ENCODE peak calls at places on chromosomes 1 and 21, in six cellular contexts. S is transverse colon, O is suprapubic skin, C is testis, V is heart left ventricle, Q is GM12891. K is an unnamed sample.

GRCh38 chr1:18448889-18449288 is 31.8 kb upstream of the KLHDC7A start:
- DNase-seq in S (no peak), O (no peak), C (no peak), V (no peak), Q (no peak), K (no peak)

GRCh38 chr1:205961405-205961804 is 18.1 kb upstream of the SLC26A9 start:
- DNase-seq in S (no peak), O (no peak), C (no peak), V (peak; percentile 30), Q (no peak), K (peak; percentile 55)

GRCh38 chr1:223669003-223669402 is 3.5 kb upstream of the CAPN8 start:
- DNase-seq in S (no peak), O (no peak), C (no peak), V (no peak), Q (no peak), K (no peak)

GRCh38 chr1:164914208-164914607 is 355.2 kb downstream of the PBX1 start:
- DNase-seq in S (no peak), O (no peak), C (no peak), V (no peak), Q (no peak), K (no peak)

GRCh38 chr1:172895050-172895460 is 155.7 kb downstream of the TNFSF18 start:
- DNase-seq in S (no peak), O (no peak), C (no peak), V (no peak), Q (peak; percentile 22), K (no peak)

GRCh38 chr1:196075621-196076020 is 532.6 kb downstream of the KCNT2 start:
- DNase-seq in S (no peak), O (no peak), C (no peak), V (no peak), Q (no peak), K (no peak)

GRCh38 chr1:64934115-64934880 is 32.1 kb downstream of the JAK1 start:
- DNase-seq in S (no peak), O (peak; percentile 78), C (no peak), V (peak; percentile 33), Q (no peak), K (no peak)

GRCh38 chr1:30191154-30191702 is 532.2 kb downstream of the MATN1 start:
- DNase-seq in S (peak; percentile 18), O (no peak), C (no peak), V (no peak), Q (no peak), K (no peak)

GRCh38 chr1:74504125-74505065 is 8.0 kb downstream of the LRRC53 start:
- DNase-seq in S (peak; percentile 27), O (no peak), C (peak; percentile 78), V (peak; percentile 33), Q (peak; percentile 9), K (peak; percentile 22)

GRCh38 chr1:156897078-156897825 is 3.7 kb downstream of the PEAR1 start:
- DNase-seq in S (no peak), O (no peak), C (no peak), V (no peak), Q (no peak), K (no peak)

GRCh38 chr1:186925881-186926676 is 97.3 kb downstream of the PLA2G4A start:
- DNase-seq in S (no peak), O (no peak), C (no peak), V (no peak), Q (no peak), K (no peak)

GRCh38 chr1:16441312-16441641 is 753 bp downstream of the NECAP2 start:
- DNase-seq in S (no peak), O (no peak), C (no peak), V (no peak), Q (no peak), K (no peak)

GRCh38 chr1:63547621-63548294 is 24.4 kb downstream of the EFCAB7 start:
- DNase-seq in S (no peak), O (no peak), C (peak; percentile 18), V (no peak), Q (no peak), K (no peak)

GRCh38 chr1:199046618-199047017 is 407.8 kb downstream of the PTPRC start:
- DNase-seq in S (no peak), O (no peak), C (no peak), V (no peak), Q (no peak), K (no peak)

GRCh38 chr1:208066583-208066982 is 155.7 kb upstream of the CD34 start:
- DNase-seq in S (no peak), O (no peak), C (no peak), V (no peak), Q (no peak), K (no peak)

GRCh38 chr1:53462769-53463501 is 3.7 kb downstream of the DMRTB1 start:
- DNase-seq in S (no peak), O (no peak), C (no peak), V (no peak), Q (no peak), K (no peak)

GRCh38 chr21:43957629-43958362 is 54.3 kb upstream of the TRAPPC10 start:
- DNase-seq in S (no peak), O (no peak), C (no peak), V (no peak), Q (peak; percentile 42), K (no peak)

GRCh38 chr21:41490330-41490729 is 17.6 kb downstream of the TMPRSS2 start:
- DNase-seq in S (no peak), O (no peak), C (no peak), V (no peak), Q (no peak), K (no peak)

GRCh38 chr1:52668711-52669110 is 29.4 kb downstream of the COA7 start:
- DNase-seq in S (no peak), O (no peak), C (no peak), V (no peak), Q (no peak), K (no peak)

GRCh38 chr1:111656093-111657017 is 36.8 kb downstream of the RAP1A start:
- DNase-seq in S (peak; percentile 26), O (no peak), C (peak; percentile 53), V (no peak), Q (no peak), K (peak; percentile 42)

GRCh38 chr1:180545991-180546390 is 12.8 kb upstream of the OVAAL start:
- DNase-seq in S (no peak), O (no peak), C (no peak), V (no peak), Q (no peak), K (no peak)

GRCh38 chr21:36859744-36860501 is 106.5 kb downstream of the HLCS start:
- DNase-seq in S (peak; percentile 79), O (peak; percentile 83), C (peak; percentile 51), V (peak; percentile 86), Q (no peak), K (peak; percentile 70)

GRCh38 chr1:174982971-174983689 is 16.6 kb upstream of the CACYBP start:
- DNase-seq in S (no peak), O (no peak), C (no peak), V (no peak), Q (no peak), K (no peak)

GRCh38 chr1:237763137-237763536 is 127.6 kb downstream of the ZP4 start:
- DNase-seq in S (no peak), O (no peak), C (no peak), V (no peak), Q (no peak), K (no peak)
- TF ChIP-seq POLR2A in S (no peak), O (no peak), C (no peak), V (no peak), Q (no peak), K (no peak)

GRCh38 chr1:67686272-67687197 is 1.5 kb downstream of the GADD45A start:
- DNase-seq in S (peak; percentile 80), O (peak; percentile 85), C (peak; percentile 81), V (peak; percentile 81), Q (peak; percentile 28), K (peak; percentile 89)
- TF ChIP-seq POLR2A in S (peak; percentile 82), O (peak; percentile 38), C (no peak), V (no peak), Q (peak; percentile 28), K (peak; percentile 52)

GRCh38 chr1:248873409-248873992 is 14.6 kb upstream of the ZNF692 start:
- DNase-seq in S (peak; percentile 96), O (peak; percentile 98), C (peak; percentile 97), V (peak; percentile 92), Q (peak; percentile 60), K (peak; percentile 96)
- TF ChIP-seq POLR2A in S (peak; percentile 74), O (peak; percentile 34), C (no peak), V (no peak), Q (peak; percentile 66), K (peak; percentile 64)

GRCh38 chr1:226125097-226125630 is 61.4 kb downstream of the ACBD3 start:
- DNase-seq in S (peak; percentile 95), O (peak; percentile 92), C (peak; percentile 94), V (peak; percentile 77), Q (peak; percentile 62), K (peak; percentile 90)

GRCh38 chr1:226121587-226122400 is 59.3 kb downstream of the H3-3A start:
- DNase-seq in S (peak; percentile 80), O (peak; percentile 80), C (peak; percentile 71), V (peak; percentile 70), Q (peak; percentile 89), K (peak; percentile 96)

GRCh38 chr1:226123591-226124471 is 61.3 kb downstream of the H3-3A start:
- DNase-seq in S (peak; percentile 66), O (peak; percentile 61), C (no peak), V (no peak), Q (no peak), K (peak; percentile 47)

GRCh38 chr1:226121049-226121586 is 58.6 kb downstream of the H3-3A start:
- DNase-seq in S (no peak), O (no peak), C (no peak), V (no peak), Q (no peak), K (no peak)

DNA sequence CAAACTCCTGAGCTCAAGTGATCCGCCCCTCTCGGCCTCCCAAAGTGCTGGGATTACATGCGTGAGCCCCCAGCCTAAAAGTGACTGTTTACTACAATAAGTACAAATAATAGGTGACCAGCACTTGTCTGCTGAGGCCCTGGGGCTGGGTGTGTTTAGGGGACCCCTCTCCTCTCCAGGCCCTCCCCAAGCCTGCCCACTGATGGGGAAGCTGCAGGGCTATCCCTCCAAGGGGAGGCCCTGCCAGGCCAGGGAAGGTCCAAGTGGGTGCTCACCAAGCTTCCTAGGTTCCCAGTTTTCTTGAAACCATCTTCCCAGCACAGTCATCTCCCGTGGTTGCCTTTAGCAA is 60.7 kb downstream of the H3-3A start:
- DNase-seq in S (no peak), O (peak; percentile 56), C (no peak), V (no peak), Q (no peak), K (peak; percentile 20)
- TF ChIP-seq POLR2A in S (no peak), O (no peak), C (no peak), V (no peak), Q (no peak), K (no peak)

GRCh38 chr1:115643636-115644035 is 1.9 kb downstream of the VANGL1 start:
- DNase-seq in S (no peak), O (no peak), C (no peak), V (no peak), Q (no peak), K (no peak)

GRCh38 chr1:115643219-115643618 is 1.4 kb downstream of the VANGL1 start:
- DNase-seq in S (no peak), O (no peak), C (no peak), V (no peak), Q (no peak), K (no peak)

GRCh38 chr1:115640384-115640783 is 1.4 kb upstream of the VANGL1 start:
- DNase-seq in S (no peak), O (no peak), C (no peak), V (no peak), Q (no peak), K (no peak)

GRCh38 chr1:115642168-115643072 is 650 bp downstream of the VANGL1 start:
- DNase-seq in S (peak; percentile 69), O (no peak), C (peak; percentile 61), V (peak; percentile 35), Q (peak; percentile 62), K (peak; percentile 91)

GRCh38 chr1:115641762-115642167 is at the start of gene VANGL1:
- DNase-seq in S (peak; percentile 73), O (no peak), C (peak; percentile 71), V (peak; percentile 79), Q (peak; percentile 74), K (peak; percentile 47)
- TF ChIP-seq POLR2A in S (no peak), O (no peak), C (no peak), V (no peak), Q (no peak), K (no peak)

K was measured in upper lobe of left lung.